ENCODE peak calls at places on chromosomes 6 and 20, in nine cellular contexts. One of them, this sample, is unnamed.

GRCh38 chr20:44894959-44895358 is 9.5 kb downstream of the YWHAB start:
- DNase-seq in WTC11: no peak
- DNase-seq in brain microvascular endothelial cell: no peak
- DNase-seq in fibroblast of lung: no peak
- DNase-seq in left lung: no peak
- DNase-seq in HepG2: no peak
- DNase-seq in hepatocyte: no peak
- DNase-seq in osteocyte: no peak
- DNase-seq in uterus: no peak
- DNase-seq in this sample: no peak

GRCh38 chr6:22873531-22874136 is 304.3 kb downstream of the HDGFL1 start:
- DNase-seq in WTC11: no peak
- DNase-seq in brain microvascular endothelial cell: no peak
- DNase-seq in fibroblast of lung: peak; percentile 35
- DNase-seq in left lung: no peak
- DNase-seq in HepG2: no peak
- DNase-seq in hepatocyte: no peak
- DNase-seq in osteocyte: no peak
- DNase-seq in uterus: peak; percentile 31
- DNase-seq in this sample: no peak

GRCh38 chr6:169812257-169812644 is 60.8 kb downstream of the ERMARD start:
- DNase-seq in WTC11: no peak
- DNase-seq in brain microvascular endothelial cell: no peak
- DNase-seq in fibroblast of lung: no peak
- DNase-seq in left lung: peak; percentile 64
- DNase-seq in HepG2: no peak
- DNase-seq in hepatocyte: no peak
- DNase-seq in osteocyte: peak; percentile 64
- DNase-seq in uterus: no peak
- DNase-seq in this sample: no peak

GRCh38 chr6:136192917-136193316 is 57.2 kb downstream of the MTFR2 start:
- DNase-seq in WTC11: no peak
- DNase-seq in brain microvascular endothelial cell: no peak
- DNase-seq in fibroblast of lung: peak; percentile 50
- DNase-seq in left lung: no peak
- DNase-seq in HepG2: no peak
- DNase-seq in hepatocyte: no peak
- DNase-seq in osteocyte: no peak
- DNase-seq in uterus: no peak
- DNase-seq in this sample: no peak

GRCh38 chr6:35808688-35809087 is 3.5 kb downstream of the LHFPL5 start:
- DNase-seq in WTC11: peak; percentile 25
- DNase-seq in brain microvascular endothelial cell: no peak
- DNase-seq in fibroblast of lung: peak; percentile 11
- DNase-seq in left lung: no peak
- DNase-seq in HepG2: no peak
- DNase-seq in hepatocyte: no peak
- DNase-seq in osteocyte: no peak
- DNase-seq in uterus: no peak
- DNase-seq in this sample: no peak

GRCh38 chr6:12354499-12354898 is 64.3 kb downstream of the EDN1 start:
- DNase-seq in WTC11: no peak
- DNase-seq in brain microvascular endothelial cell: peak; percentile 96
- DNase-seq in fibroblast of lung: peak; percentile 55
- DNase-seq in left lung: no peak
- DNase-seq in HepG2: no peak
- DNase-seq in hepatocyte: peak; percentile 62
- DNase-seq in osteocyte: no peak
- DNase-seq in uterus: no peak
- DNase-seq in this sample: no peak

GRCh38 chr20:25054995-25055629 is 2.8 kb downstream of the ACSS1 start:
- DNase-seq in WTC11: no peak
- DNase-seq in brain microvascular endothelial cell: no peak
- DNase-seq in fibroblast of lung: peak; percentile 26
- DNase-seq in left lung: no peak
- DNase-seq in HepG2: peak; percentile 80
- DNase-seq in hepatocyte: no peak
- DNase-seq in osteocyte: no peak
- DNase-seq in uterus: no peak
- DNase-seq in this sample: no peak

GRCh38 chr6:118083711-118084110 is 176.6 kb downstream of the SLC35F1 start:
- DNase-seq in WTC11: no peak
- DNase-seq in brain microvascular endothelial cell: no peak
- DNase-seq in fibroblast of lung: no peak
- DNase-seq in left lung: no peak
- DNase-seq in HepG2: no peak
- DNase-seq in hepatocyte: no peak
- DNase-seq in osteocyte: no peak
- DNase-seq in uterus: no peak
- DNase-seq in this sample: no peak

GRCh38 chr20:21436186-21436585 is 38.9 kb upstream of the NKX2-4 start:
- DNase-seq in WTC11: no peak
- DNase-seq in brain microvascular endothelial cell: peak; percentile 88
- DNase-seq in fibroblast of lung: peak; percentile 23
- DNase-seq in left lung: no peak
- DNase-seq in HepG2: peak; percentile 13
- DNase-seq in hepatocyte: no peak
- DNase-seq in osteocyte: no peak
- DNase-seq in uterus: no peak
- DNase-seq in this sample: no peak

GRCh38 chr20:3749689-3750639 is 17.5 kb downstream of the HSPA12B start:
- DNase-seq in WTC11: peak; percentile 82
- DNase-seq in brain microvascular endothelial cell: no peak
- DNase-seq in fibroblast of lung: no peak
- DNase-seq in left lung: peak; percentile 87
- DNase-seq in HepG2: peak; percentile 56
- DNase-seq in hepatocyte: peak; percentile 64
- DNase-seq in osteocyte: no peak
- DNase-seq in uterus: no peak
- DNase-seq in this sample: peak; percentile 77

GRCh38 chr6:144316866-144317204 is 31.7 kb downstream of the UTRN start:
- DNase-seq in WTC11: no peak
- DNase-seq in brain microvascular endothelial cell: no peak
- DNase-seq in fibroblast of lung: no peak
- DNase-seq in left lung: no peak
- DNase-seq in HepG2: no peak
- DNase-seq in hepatocyte: no peak
- DNase-seq in osteocyte: no peak
- DNase-seq in uterus: no peak
- DNase-seq in this sample: no peak

GRCh38 chr20:17021481-17021880 is 205.4 kb upstream of the PCSK2 start:
- DNase-seq in WTC11: no peak
- DNase-seq in brain microvascular endothelial cell: no peak
- DNase-seq in fibroblast of lung: no peak
- DNase-seq in left lung: no peak
- DNase-seq in HepG2: no peak
- DNase-seq in hepatocyte: no peak
- DNase-seq in osteocyte: no peak
- DNase-seq in uterus: no peak
- DNase-seq in this sample: no peak

GRCh38 chr6:110284877-110285276 is 73.3 kb downstream of the METTL24 start:
- DNase-seq in WTC11: no peak
- DNase-seq in brain microvascular endothelial cell: no peak
- DNase-seq in fibroblast of lung: no peak
- DNase-seq in left lung: no peak
- DNase-seq in HepG2: no peak
- DNase-seq in hepatocyte: no peak
- DNase-seq in osteocyte: no peak
- DNase-seq in uterus: no peak
- DNase-seq in this sample: no peak

GRCh38 chr6:48671506-48671905 is 560.5 kb upstream of the PTCHD4 start:
- DNase-seq in WTC11: no peak
- DNase-seq in brain microvascular endothelial cell: no peak
- DNase-seq in fibroblast of lung: peak; percentile 39
- DNase-seq in left lung: no peak
- DNase-seq in HepG2: no peak
- DNase-seq in hepatocyte: no peak
- DNase-seq in osteocyte: no peak
- DNase-seq in uterus: no peak
- DNase-seq in this sample: no peak

GRCh38 chr6:5379647-5380242 is 118.4 kb downstream of the FARS2 start:
- DNase-seq in WTC11: peak; percentile 61
- DNase-seq in brain microvascular endothelial cell: peak; percentile 3
- DNase-seq in fibroblast of lung: peak; percentile 60
- DNase-seq in left lung: no peak
- DNase-seq in HepG2: peak; percentile 71
- DNase-seq in hepatocyte: peak; percentile 38
- DNase-seq in osteocyte: no peak
- DNase-seq in uterus: no peak
- DNase-seq in this sample: peak; percentile 39

GRCh38 chr6:129186988-129187387 is 304.1 kb downstream of the LAMA2 start:
- DNase-seq in WTC11: no peak
- DNase-seq in brain microvascular endothelial cell: peak; percentile 81
- DNase-seq in fibroblast of lung: peak; percentile 73
- DNase-seq in left lung: no peak
- DNase-seq in HepG2: no peak
- DNase-seq in hepatocyte: no peak
- DNase-seq in osteocyte: no peak
- DNase-seq in uterus: no peak
- DNase-seq in this sample: no peak

GRCh38 chr20:44279228-44279627 is 31.8 kb downstream of the FITM2 start:
- DNase-seq in WTC11: no peak
- DNase-seq in brain microvascular endothelial cell: peak; percentile 87
- DNase-seq in fibroblast of lung: peak; percentile 47
- DNase-seq in left lung: no peak
- DNase-seq in HepG2: no peak
- DNase-seq in hepatocyte: no peak
- DNase-seq in osteocyte: no peak
- DNase-seq in uterus: no peak
- DNase-seq in this sample: no peak

DNA sequence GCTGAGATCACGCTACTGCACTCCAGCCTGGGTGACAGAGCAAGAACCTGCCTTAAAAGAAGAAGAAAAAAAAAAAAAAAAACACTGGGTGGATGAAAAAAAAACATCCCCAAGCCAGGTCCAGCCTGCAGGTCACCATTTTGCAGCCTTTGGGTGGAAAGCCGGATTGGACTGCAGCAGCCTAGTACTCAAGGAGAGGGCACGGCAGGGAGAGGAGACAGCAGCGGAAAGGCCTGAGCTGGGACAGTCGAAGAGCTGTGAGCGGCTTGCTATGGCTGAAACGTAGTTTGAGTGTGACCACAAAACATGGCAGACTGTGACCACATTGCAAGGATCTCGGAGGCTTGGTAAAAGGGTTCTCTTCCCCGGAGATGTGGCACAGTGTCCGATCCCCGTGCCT is 173.0 kb downstream of the NFATC2 start:
- DNase-seq in WTC11: no peak
- DNase-seq in brain microvascular endothelial cell: no peak
- DNase-seq in fibroblast of lung: no peak
- DNase-seq in left lung: no peak
- DNase-seq in HepG2: no peak
- DNase-seq in hepatocyte: no peak
- DNase-seq in osteocyte: no peak
- DNase-seq in uterus: no peak
- DNase-seq in this sample: no peak
- TF ChIP-seq CTCF in WTC11: no peak
- TF ChIP-seq CTCF in brain microvascular endothelial cell: no peak
- TF ChIP-seq CTCF in fibroblast of lung: no peak
- TF ChIP-seq CTCF in left lung: no peak
- TF ChIP-seq CTCF in HepG2: no peak
- TF ChIP-seq CTCF in hepatocyte: no peak
- TF ChIP-seq CTCF in osteocyte: no peak
- TF ChIP-seq CTCF in uterus: no peak
- TF ChIP-seq CTCF in this sample: no peak

GRCh38 chr6:33296797-33297405 is 1.8 kb downstream of the RGL2 start:
- DNase-seq in WTC11: no peak
- DNase-seq in brain microvascular endothelial cell: no peak
- DNase-seq in fibroblast of lung: no peak
- DNase-seq in left lung: no peak
- DNase-seq in HepG2: no peak
- DNase-seq in hepatocyte: no peak
- DNase-seq in osteocyte: no peak
- DNase-seq in uterus: no peak
- DNase-seq in this sample: no peak
- TF ChIP-seq CTCF in WTC11: no peak
- TF ChIP-seq CTCF in brain microvascular endothelial cell: no peak
- TF ChIP-seq CTCF in fibroblast of lung: no peak
- TF ChIP-seq CTCF in left lung: no peak
- TF ChIP-seq CTCF in HepG2: no peak
- TF ChIP-seq CTCF in hepatocyte: no peak
- TF ChIP-seq CTCF in osteocyte: no peak
- TF ChIP-seq CTCF in uterus: no peak
- TF ChIP-seq CTCF in this sample: no peak

DNA sequence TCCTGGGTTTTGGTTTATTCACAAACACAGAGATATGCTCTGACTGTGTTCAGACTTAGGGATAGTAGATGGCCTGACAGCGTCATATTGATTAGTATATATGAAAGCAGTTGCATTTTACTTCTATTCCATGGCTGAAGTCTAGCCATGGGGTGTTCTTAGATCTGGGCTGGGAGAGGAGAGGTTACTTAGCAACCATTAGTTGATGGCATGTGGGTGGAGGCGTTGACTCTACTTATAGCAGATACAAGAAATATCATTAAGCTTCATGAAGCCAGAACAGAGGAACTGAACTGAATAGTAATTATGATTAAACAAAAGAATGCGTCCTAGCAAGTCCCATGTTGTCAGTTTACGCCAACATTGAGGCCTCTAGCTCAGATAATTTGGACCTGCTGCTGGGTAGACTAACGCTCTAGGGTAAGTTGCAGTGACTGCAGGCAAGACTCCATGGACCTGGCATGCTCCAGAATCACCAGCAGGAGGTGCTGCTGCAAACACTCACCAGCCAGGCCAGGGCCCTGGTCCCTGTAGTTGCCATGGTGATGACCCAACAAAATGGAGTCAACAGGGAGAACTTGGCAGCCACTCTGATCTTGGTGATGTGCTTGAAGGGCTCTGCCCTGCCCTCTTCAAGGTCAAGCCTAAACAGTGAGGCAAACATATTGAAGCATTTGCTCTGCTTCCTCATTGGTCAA is 477.4 kb downstream of the PREX1 start:
- DNase-seq in WTC11: peak; percentile 74
- DNase-seq in brain microvascular endothelial cell: no peak
- DNase-seq in fibroblast of lung: no peak
- DNase-seq in left lung: no peak
- DNase-seq in HepG2: peak; percentile 59
- DNase-seq in hepatocyte: no peak
- DNase-seq in osteocyte: no peak
- DNase-seq in uterus: no peak
- DNase-seq in this sample: no peak
- TF ChIP-seq CTCF in WTC11: peak; percentile 68
- TF ChIP-seq CTCF in brain microvascular endothelial cell: peak; percentile 27
- TF ChIP-seq CTCF in fibroblast of lung: no peak
- TF ChIP-seq CTCF in left lung: no peak
- TF ChIP-seq CTCF in HepG2: peak; percentile 82
- TF ChIP-seq CTCF in hepatocyte: peak; percentile 19
- TF ChIP-seq CTCF in osteocyte: peak; percentile 19
- TF ChIP-seq CTCF in uterus: no peak
- TF ChIP-seq CTCF in this sample: peak; percentile 51

GRCh38 chr6:151647871-151648639 is 154.2 kb downstream of the CCDC170 start:
- DNase-seq in WTC11: peak; percentile 89
- DNase-seq in brain microvascular endothelial cell: peak; percentile 12
- DNase-seq in fibroblast of lung: no peak
- DNase-seq in left lung: no peak
- DNase-seq in HepG2: peak; percentile 56
- DNase-seq in hepatocyte: peak; percentile 18
- DNase-seq in osteocyte: no peak
- DNase-seq in uterus: no peak
- DNase-seq in this sample: no peak
- TF ChIP-seq CTCF in WTC11: peak; percentile 50
- TF ChIP-seq CTCF in brain microvascular endothelial cell: peak; percentile 52
- TF ChIP-seq CTCF in fibroblast of lung: peak; percentile 13
- TF ChIP-seq CTCF in left lung: no peak
- TF ChIP-seq CTCF in HepG2: peak; percentile 83
- TF ChIP-seq CTCF in hepatocyte: peak; percentile 2
- TF ChIP-seq CTCF in osteocyte: peak; percentile 12
- TF ChIP-seq CTCF in uterus: no peak
- TF ChIP-seq CTCF in this sample: peak; percentile 30

This sample was measured in GM13977.